ENCODE peak calls at places on chromosome 16, in nine cellular contexts. One of them, this sample, is unnamed.
A peak's percentile ranks its signal among the peaks of the same experiment; 100 is the strongest.

GRCh38 chr16:74825016-74825415 is 50.4 kb upstream of the FA2H start:
- DNase-seq in A549: no peak
- DNase-seq in uterus: no peak
- DNase-seq in heart left ventricle: no peak
- DNase-seq in lower leg skin: no peak
- DNase-seq in breast epithelium: no peak
- DNase-seq in IMR-90: no peak
- DNase-seq in ovary: no peak
- DNase-seq in gastrocnemius medialis: no peak
- DNase-seq in this sample: no peak

GRCh38 chr16:75248536-75249380 is 2.7 kb downstream of the BCAR1 start:
- DNase-seq in A549: no peak
- DNase-seq in uterus: no peak
- DNase-seq in heart left ventricle: no peak
- DNase-seq in lower leg skin: no peak
- DNase-seq in breast epithelium: no peak
- DNase-seq in IMR-90: no peak
- DNase-seq in ovary: no peak
- DNase-seq in gastrocnemius medialis: no peak
- DNase-seq in this sample: peak; percentile 76

GRCh38 chr16:12767897-12768296 is 35.8 kb downstream of the CPPED1 start:
- DNase-seq in A549: no peak
- DNase-seq in uterus: no peak
- DNase-seq in heart left ventricle: no peak
- DNase-seq in lower leg skin: no peak
- DNase-seq in breast epithelium: no peak
- DNase-seq in IMR-90: no peak
- DNase-seq in ovary: no peak
- DNase-seq in gastrocnemius medialis: no peak
- DNase-seq in this sample: no peak

GRCh38 chr16:2483939-2484897 is 9.3 kb downstream of the TBC1D24 start:
- DNase-seq in A549: no peak
- DNase-seq in uterus: no peak
- DNase-seq in heart left ventricle: no peak
- DNase-seq in lower leg skin: no peak
- DNase-seq in breast epithelium: no peak
- DNase-seq in IMR-90: no peak
- DNase-seq in ovary: no peak
- DNase-seq in gastrocnemius medialis: no peak
- DNase-seq in this sample: peak; percentile 55

GRCh38 chr16:89365044-89365467 is 125.3 kb downstream of the ANKRD11 start:
- DNase-seq in A549: no peak
- DNase-seq in uterus: no peak
- DNase-seq in heart left ventricle: no peak
- DNase-seq in lower leg skin: no peak
- DNase-seq in breast epithelium: no peak
- DNase-seq in IMR-90: peak; percentile 95
- DNase-seq in ovary: no peak
- DNase-seq in gastrocnemius medialis: no peak
- DNase-seq in this sample: no peak

GRCh38 chr16:8730335-8730915 is 56.0 kb downstream of the ABAT start:
- DNase-seq in A549: no peak
- DNase-seq in uterus: no peak
- DNase-seq in heart left ventricle: no peak
- DNase-seq in lower leg skin: peak; percentile 54
- DNase-seq in breast epithelium: no peak
- DNase-seq in IMR-90: no peak
- DNase-seq in ovary: no peak
- DNase-seq in gastrocnemius medialis: no peak
- DNase-seq in this sample: peak; percentile 43

GRCh38 chr16:50469744-50470301 is 78.4 kb upstream of the NKD1 start:
- DNase-seq in A549: no peak
- DNase-seq in uterus: no peak
- DNase-seq in heart left ventricle: peak; percentile 42
- DNase-seq in lower leg skin: no peak
- DNase-seq in breast epithelium: no peak
- DNase-seq in IMR-90: no peak
- DNase-seq in ovary: no peak
- DNase-seq in gastrocnemius medialis: no peak
- DNase-seq in this sample: no peak

GRCh38 chr16:46673320-46674013 is 15.5 kb downstream of the VPS35 start:
- DNase-seq in A549: peak; percentile 74
- DNase-seq in uterus: no peak
- DNase-seq in heart left ventricle: peak; percentile 42
- DNase-seq in lower leg skin: no peak
- DNase-seq in breast epithelium: no peak
- DNase-seq in IMR-90: peak; percentile 69
- DNase-seq in ovary: no peak
- DNase-seq in gastrocnemius medialis: no peak
- DNase-seq in this sample: peak; percentile 8

GRCh38 chr16:51845586-51845985 is 694.5 kb upstream of the SALL1 start:
- DNase-seq in A549: no peak
- DNase-seq in uterus: no peak
- DNase-seq in heart left ventricle: no peak
- DNase-seq in lower leg skin: no peak
- DNase-seq in breast epithelium: no peak
- DNase-seq in IMR-90: no peak
- DNase-seq in ovary: no peak
- DNase-seq in gastrocnemius medialis: no peak
- DNase-seq in this sample: peak; percentile 94

GRCh38 chr16:53775821-53776431 is 72.0 kb downstream of the FTO start:
- DNase-seq in A549: peak; percentile 39
- DNase-seq in uterus: peak; percentile 47
- DNase-seq in heart left ventricle: peak; percentile 41
- DNase-seq in lower leg skin: peak; percentile 69
- DNase-seq in breast epithelium: no peak
- DNase-seq in IMR-90: peak; percentile 91
- DNase-seq in ovary: no peak
- DNase-seq in gastrocnemius medialis: peak; percentile 9
- DNase-seq in this sample: peak; percentile 65

GRCh38 chr16:79656537-79657115 is 56.1 kb upstream of the MAF start:
- DNase-seq in A549: no peak
- DNase-seq in uterus: no peak
- DNase-seq in heart left ventricle: no peak
- DNase-seq in lower leg skin: no peak
- DNase-seq in breast epithelium: no peak
- DNase-seq in IMR-90: no peak
- DNase-seq in ovary: no peak
- DNase-seq in gastrocnemius medialis: no peak
- DNase-seq in this sample: peak; percentile 48

GRCh38 chr16:30746638-30747160 is 1.5 kb upstream of the PHKG2 start:
- DNase-seq in A549: no peak
- DNase-seq in uterus: no peak
- DNase-seq in heart left ventricle: no peak
- DNase-seq in lower leg skin: no peak
- DNase-seq in breast epithelium: no peak
- DNase-seq in IMR-90: no peak
- DNase-seq in ovary: no peak
- DNase-seq in gastrocnemius medialis: no peak
- DNase-seq in this sample: no peak

GRCh38 chr16:14140916-14141315 is 69.8 kb downstream of the MRTFB start:
- DNase-seq in A549: no peak
- DNase-seq in uterus: no peak
- DNase-seq in heart left ventricle: no peak
- DNase-seq in lower leg skin: no peak
- DNase-seq in breast epithelium: no peak
- DNase-seq in IMR-90: peak; percentile 27
- DNase-seq in ovary: no peak
- DNase-seq in gastrocnemius medialis: no peak
- DNase-seq in this sample: no peak

GRCh38 chr16:85564277-85565051 is 48.7 kb upstream of the GSE1 start:
- DNase-seq in A549: no peak
- DNase-seq in uterus: no peak
- DNase-seq in heart left ventricle: no peak
- DNase-seq in lower leg skin: no peak
- DNase-seq in breast epithelium: no peak
- DNase-seq in IMR-90: no peak
- DNase-seq in ovary: no peak
- DNase-seq in gastrocnemius medialis: peak; percentile 67
- DNase-seq in this sample: peak; percentile 42

GRCh38 chr16:85315871-85316270 is 203.6 kb upstream of the CIBAR2 start:
- DNase-seq in A549: no peak
- DNase-seq in uterus: no peak
- DNase-seq in heart left ventricle: no peak
- DNase-seq in lower leg skin: no peak
- DNase-seq in breast epithelium: no peak
- DNase-seq in IMR-90: no peak
- DNase-seq in ovary: no peak
- DNase-seq in gastrocnemius medialis: peak; percentile 43
- DNase-seq in this sample: no peak

GRCh38 chr16:73024571-73025105 is 23.3 kb downstream of the ZFHX3 start:
- DNase-seq in A549: no peak
- DNase-seq in uterus: no peak
- DNase-seq in heart left ventricle: no peak
- DNase-seq in lower leg skin: no peak
- DNase-seq in breast epithelium: no peak
- DNase-seq in IMR-90: no peak
- DNase-seq in ovary: no peak
- DNase-seq in gastrocnemius medialis: no peak
- DNase-seq in this sample: no peak

GRCh38 chr16:74485916-74486315 is 64.6 kb upstream of the CLEC18B start:
- DNase-seq in A549: no peak
- DNase-seq in uterus: no peak
- DNase-seq in heart left ventricle: no peak
- DNase-seq in lower leg skin: no peak
- DNase-seq in breast epithelium: no peak
- DNase-seq in IMR-90: no peak
- DNase-seq in ovary: no peak
- DNase-seq in gastrocnemius medialis: no peak
- DNase-seq in this sample: no peak

GRCh38 chr16:84518804-84519341 is 14.4 kb upstream of the MEAK7 start:
- DNase-seq in A549: no peak
- DNase-seq in uterus: no peak
- DNase-seq in heart left ventricle: no peak
- DNase-seq in lower leg skin: no peak
- DNase-seq in breast epithelium: peak; percentile 68
- DNase-seq in IMR-90: no peak
- DNase-seq in ovary: no peak
- DNase-seq in gastrocnemius medialis: no peak
- DNase-seq in this sample: no peak

GRCh38 chr16:53711390-53711789 is 7.4 kb downstream of the FTO start:
- DNase-seq in A549: no peak
- DNase-seq in uterus: no peak
- DNase-seq in heart left ventricle: no peak
- DNase-seq in lower leg skin: no peak
- DNase-seq in breast epithelium: no peak
- DNase-seq in IMR-90: no peak
- DNase-seq in ovary: no peak
- DNase-seq in gastrocnemius medialis: no peak
- DNase-seq in this sample: no peak

GRCh38 chr16:25192096-25192495 is 24.7 kb upstream of the AQP8 start:
- DNase-seq in A549: no peak
- DNase-seq in uterus: no peak
- DNase-seq in heart left ventricle: no peak
- DNase-seq in lower leg skin: no peak
- DNase-seq in breast epithelium: no peak
- DNase-seq in IMR-90: peak; percentile 19
- DNase-seq in ovary: no peak
- DNase-seq in gastrocnemius medialis: no peak
- DNase-seq in this sample: no peak

GRCh38 chr16:4390266-4391260 is 18.9 kb downstream of the VASN start:
- DNase-seq in A549: no peak
- DNase-seq in uterus: no peak
- DNase-seq in heart left ventricle: no peak
- DNase-seq in lower leg skin: no peak
- DNase-seq in breast epithelium: no peak
- DNase-seq in IMR-90: no peak
- DNase-seq in ovary: no peak
- DNase-seq in gastrocnemius medialis: no peak
- DNase-seq in this sample: no peak
- TF ChIP-seq CTCF in A549: no peak
- TF ChIP-seq CTCF in uterus: no peak
- TF ChIP-seq CTCF in heart left ventricle: no peak
- TF ChIP-seq CTCF in lower leg skin: no peak
- TF ChIP-seq CTCF in breast epithelium: no peak
- TF ChIP-seq CTCF in IMR-90: no peak
- TF ChIP-seq CTCF in ovary: no peak
- TF ChIP-seq CTCF in gastrocnemius medialis: no peak
- TF ChIP-seq CTCF in this sample: no peak

GRCh38 chr16:4315185-4316102 is at the start of gene GLIS2:
- DNase-seq in A549: peak; percentile 78
- DNase-seq in uterus: peak; percentile 80
- DNase-seq in heart left ventricle: peak; percentile 81
- DNase-seq in lower leg skin: no peak
- DNase-seq in breast epithelium: no peak
- DNase-seq in IMR-90: peak; percentile 82
- DNase-seq in ovary: peak; percentile 82
- DNase-seq in gastrocnemius medialis: no peak
- DNase-seq in this sample: peak; percentile 85
- TF ChIP-seq POLR2A in A549: no peak
- TF ChIP-seq POLR2A in uterus: no peak
- TF ChIP-seq POLR2A in heart left ventricle: no peak
- TF ChIP-seq POLR2A in lower leg skin: no peak
- TF ChIP-seq POLR2A in breast epithelium: no peak
- TF ChIP-seq POLR2A in IMR-90: no peak
- TF ChIP-seq POLR2A in ovary: peak; percentile 28
- TF ChIP-seq POLR2A in gastrocnemius medialis: no peak
- TF ChIP-seq POLR2A in this sample: peak; percentile 65

GRCh38 chr16:68070811-68071546 is 14.2 kb upstream of the NFATC3 start:
- DNase-seq in A549: no peak
- DNase-seq in uterus: no peak
- DNase-seq in heart left ventricle: no peak
- DNase-seq in lower leg skin: no peak
- DNase-seq in breast epithelium: no peak
- DNase-seq in IMR-90: no peak
- DNase-seq in ovary: no peak
- DNase-seq in gastrocnemius medialis: no peak
- DNase-seq in this sample: no peak
- TF ChIP-seq CTCF in A549: no peak
- TF ChIP-seq CTCF in uterus: no peak
- TF ChIP-seq CTCF in heart left ventricle: no peak
- TF ChIP-seq CTCF in lower leg skin: no peak
- TF ChIP-seq CTCF in breast epithelium: no peak
- TF ChIP-seq CTCF in IMR-90: no peak
- TF ChIP-seq CTCF in ovary: no peak
- TF ChIP-seq CTCF in gastrocnemius medialis: no peak
- TF ChIP-seq CTCF in this sample: no peak

GRCh38 chr16:56657555-56658430 is at the start of gene MT1F:
- DNase-seq in A549: peak; percentile 75
- DNase-seq in uterus: peak; percentile 55
- DNase-seq in heart left ventricle: peak; percentile 73
- DNase-seq in lower leg skin: peak; percentile 87
- DNase-seq in breast epithelium: peak; percentile 96
- DNase-seq in IMR-90: peak; percentile 28
- DNase-seq in ovary: peak; percentile 61
- DNase-seq in gastrocnemius medialis: peak; percentile 34
- DNase-seq in this sample: peak; percentile 99
- TF ChIP-seq POLR2A in A549: peak; percentile 15
- TF ChIP-seq POLR2A in uterus: no peak
- TF ChIP-seq POLR2A in heart left ventricle: no peak
- TF ChIP-seq POLR2A in lower leg skin: no peak
- TF ChIP-seq POLR2A in breast epithelium: no peak
- TF ChIP-seq POLR2A in IMR-90: no peak
- TF ChIP-seq POLR2A in ovary: no peak
- TF ChIP-seq POLR2A in gastrocnemius medialis: no peak
- TF ChIP-seq POLR2A in this sample: peak; percentile 87

DNA sequence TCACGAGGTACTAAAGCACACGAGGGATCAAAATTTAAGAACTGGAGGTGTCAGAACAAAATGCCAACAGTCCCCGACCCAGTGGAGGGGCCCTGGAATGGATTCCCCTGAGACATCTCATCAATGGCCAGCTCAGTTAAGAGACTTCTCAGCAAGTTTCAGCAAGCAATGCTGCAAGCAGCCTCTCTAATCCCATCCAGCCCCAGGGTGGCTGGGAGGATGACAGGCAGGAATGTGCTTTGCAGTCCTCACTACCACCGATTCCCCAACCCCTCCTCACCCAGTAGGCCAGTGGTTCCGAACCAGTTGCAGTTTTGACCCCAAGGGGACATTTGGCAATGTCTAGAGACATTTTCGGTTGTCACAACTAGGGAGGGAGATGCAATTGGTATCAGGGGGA is 8.7 kb downstream of the GPRC5B start:
- DNase-seq in A549: no peak
- DNase-seq in uterus: no peak
- DNase-seq in heart left ventricle: no peak
- DNase-seq in lower leg skin: no peak
- DNase-seq in breast epithelium: no peak
- DNase-seq in IMR-90: no peak
- DNase-seq in ovary: no peak
- DNase-seq in gastrocnemius medialis: no peak
- DNase-seq in this sample: no peak
- TF ChIP-seq CTCF in A549: no peak
- TF ChIP-seq CTCF in uterus: no peak
- TF ChIP-seq CTCF in heart left ventricle: no peak
- TF ChIP-seq CTCF in lower leg skin: no peak
- TF ChIP-seq CTCF in breast epithelium: no peak
- TF ChIP-seq CTCF in IMR-90: no peak
- TF ChIP-seq CTCF in ovary: no peak
- TF ChIP-seq CTCF in gastrocnemius medialis: no peak
- TF ChIP-seq CTCF in this sample: no peak